ENCODE peak calls at places on chromosomes 1 and 21, in eight cellular contexts. E is endodermal cell, W is lower leg skin, L is GM23248, H is iPS-NIHi11, Z is WTC11, U is testis, K is NCI-H1092 treated with DMSO at 0.1 percent for 48 hours. P is an unnamed sample.

GRCh38 chr1:107952989-107953388 is 12.0 kb downstream of the VAV3 start:
- DNase-seq in E (no peak), W (no peak), L (no peak), H (no peak), Z (no peak), U (no peak), K (no peak), P (no peak)

GRCh38 chr1:47791879-47792608 is 205.1 kb downstream of the TRABD2B start:
- DNase-seq in E (no peak), W (no peak), L (peak), H (no peak), Z (no peak), U (no peak), K (no peak), P (no peak)

GRCh38 chr1:76695535-76695934 is 171.7 kb upstream of the ST6GALNAC5 start:
- DNase-seq in E (no peak), W (no peak), L (no peak), H (no peak), Z (no peak), U (no peak), K (no peak), P (no peak)

GRCh38 chr1:203326830-203327683 is 21.7 kb downstream of the BTG2 start:
- DNase-seq in E (peak), W (peak), L (peak), H (peak), Z (peak), U (peak), K (peak), P (peak)

GRCh38 chr1:218553197-218553596 is 208.1 kb downstream of the TGFB2 start:
- DNase-seq in E (peak), W (no peak), L (peak), H (no peak), Z (no peak), U (no peak), K (no peak), P (no peak)

GRCh38 chr1:29271724-29272123 is 35.4 kb downstream of the PTPRU start:
- DNase-seq in E (peak), W (peak), L (peak), H (peak), Z (peak), U (peak), K (no peak), P (no peak)

GRCh38 chr21:27764056-27764455 is 797.2 kb upstream of the ADAMTS5 start:
- DNase-seq in E (no peak), W (no peak), L (no peak), H (no peak), Z (no peak), U (no peak), K (no peak), P (no peak)

GRCh38 chr21:45954271-45954670 is 27.3 kb upstream of the COL6A1 start:
- DNase-seq in E (peak), W (no peak), L (peak), H (peak), Z (no peak), U (no peak), K (no peak), P (peak)

GRCh38 chr1:189939967-189940366 is 537.7 kb downstream of the BRINP3 start:
- DNase-seq in E (no peak), W (no peak), L (no peak), H (no peak), Z (no peak), U (no peak), K (no peak), P (no peak)

GRCh38 chr1:64476251-64476952 is 6.5 kb downstream of the CACHD1 start:
- DNase-seq in E (no peak), W (no peak), L (peak), H (no peak), Z (no peak), U (peak), K (no peak), P (no peak)

GRCh38 chr1:41485605-41486004 is 1.1 kb upstream of the EDN2 start:
- DNase-seq in E (peak), W (no peak), L (peak), H (no peak), Z (no peak), U (no peak), K (no peak), P (no peak)

P was measured in CD14-positive monocyte.